ENCODE peak calls at places on chromosomes 2 and 18, in six cellular contexts. One of them, this sample, is unnamed. For H3K9me3, the result is how much of the 10 kb centered on the place peaks cover.

GRCh38 chr2:14631676-14632075 is 841 bp upstream of the LRATD1 start:
- DNase-seq in CD8-positive, alpha-beta T cell: no peak
- DNase-seq in astrocyte: no peak
- DNase-seq in colonic mucosa: no peak
- DNase-seq in CD4-positive, alpha-beta memory T cell: no peak
- DNase-seq in spleen: no peak
- DNase-seq in this sample: no peak

GRCh38 chr18:73355076-73355475 is 487.3 kb upstream of the NETO1 start:
- DNase-seq in CD8-positive, alpha-beta T cell: no peak
- DNase-seq in astrocyte: peak
- DNase-seq in CD4-positive, alpha-beta memory T cell: no peak
- DNase-seq in spleen: no peak
- DNase-seq in colonic mucosa: no peak
- DNase-seq in this sample: no peak

GRCh38 chr2:14288016-14288415 is 344.5 kb upstream of the LRATD1 start:
- DNase-seq in astrocyte: no peak
- DNase-seq in spleen: no peak
- DNase-seq in CD4-positive, alpha-beta memory T cell: no peak
- DNase-seq in colonic mucosa: no peak
- DNase-seq in CD8-positive, alpha-beta T cell: no peak
- DNase-seq in this sample: no peak

GRCh38 chr2:224077773-224078507 is 38.9 kb upstream of the SERPINE2 start:
- DNase-seq in CD8-positive, alpha-beta T cell: no peak
- DNase-seq in CD4-positive, alpha-beta memory T cell: no peak
- DNase-seq in colonic mucosa: no peak
- DNase-seq in astrocyte: peak
- DNase-seq in spleen: no peak
- DNase-seq in this sample: no peak

GRCh38 chr2:8851811-8852560 is 14.6 kb upstream of the KIDINS220 start:
- DNase-seq in astrocyte: no peak
- DNase-seq in CD4-positive, alpha-beta memory T cell: no peak
- DNase-seq in colonic mucosa: no peak
- DNase-seq in CD8-positive, alpha-beta T cell: no peak
- DNase-seq in spleen: no peak
- DNase-seq in this sample: no peak

GRCh38 chr2:3222636-3223035 is 155.0 kb downstream of the EIPR1 start:
- DNase-seq in spleen: no peak
- DNase-seq in CD4-positive, alpha-beta memory T cell: peak
- DNase-seq in astrocyte: no peak
- DNase-seq in colonic mucosa: no peak
- DNase-seq in CD8-positive, alpha-beta T cell: peak
- DNase-seq in this sample: peak

GRCh38 chr2:201972621-201973255 is 60.9 kb upstream of the FZD7 start:
- DNase-seq in CD4-positive, alpha-beta memory T cell: no peak
- DNase-seq in astrocyte: no peak
- DNase-seq in CD8-positive, alpha-beta T cell: no peak
- DNase-seq in colonic mucosa: no peak
- DNase-seq in spleen: no peak
- DNase-seq in this sample: no peak

GRCh38 chr2:97871096-97871780 is 124.5 kb downstream of the TMEM131 start:
- DNase-seq in spleen: no peak
- DNase-seq in CD8-positive, alpha-beta T cell: no peak
- DNase-seq in colonic mucosa: no peak
- DNase-seq in CD4-positive, alpha-beta memory T cell: no peak
- DNase-seq in astrocyte: peak
- DNase-seq in this sample: no peak

GRCh38 chr2:220946552-220946951 is 625.6 kb downstream of the EPHA4 start:
- DNase-seq in astrocyte: peak
- DNase-seq in CD8-positive, alpha-beta T cell: no peak
- DNase-seq in spleen: no peak
- DNase-seq in CD4-positive, alpha-beta memory T cell: no peak
- DNase-seq in colonic mucosa: no peak
- DNase-seq in this sample: no peak

GRCh38 chr2:102185347-102185746 is 1.5 kb upstream of the IL1RL2 start:
- DNase-seq in CD4-positive, alpha-beta memory T cell: no peak
- DNase-seq in astrocyte: no peak
- DNase-seq in spleen: no peak
- DNase-seq in CD8-positive, alpha-beta T cell: no peak
- DNase-seq in colonic mucosa: peak
- DNase-seq in this sample: no peak

GRCh38 chr18:13051159-13051558 is 60.0 kb downstream of the CEP192 start:
- DNase-seq in CD8-positive, alpha-beta T cell: no peak
- DNase-seq in spleen: no peak
- DNase-seq in CD4-positive, alpha-beta memory T cell: no peak
- DNase-seq in astrocyte: peak
- DNase-seq in colonic mucosa: no peak
- DNase-seq in this sample: no peak

GRCh38 chr2:608297-608696 is 68.9 kb downstream of the TMEM18 start:
- DNase-seq in colonic mucosa: no peak
- DNase-seq in CD4-positive, alpha-beta memory T cell: no peak
- DNase-seq in spleen: no peak
- DNase-seq in CD8-positive, alpha-beta T cell: no peak
- DNase-seq in astrocyte: no peak
- DNase-seq in this sample: no peak

GRCh38 chr2:72208225-72208624 is 60.6 kb upstream of the CYP26B1 start:
- DNase-seq in CD4-positive, alpha-beta memory T cell: no peak
- DNase-seq in astrocyte: no peak
- DNase-seq in CD8-positive, alpha-beta T cell: no peak
- DNase-seq in colonic mucosa: no peak
- DNase-seq in spleen: no peak
- DNase-seq in this sample: no peak

GRCh38 chr18:58015045-58015444 is 29.0 kb upstream of the NEDD4L start:
- DNase-seq in spleen: no peak
- DNase-seq in colonic mucosa: no peak
- DNase-seq in CD4-positive, alpha-beta memory T cell: no peak
- DNase-seq in CD8-positive, alpha-beta T cell: no peak
- DNase-seq in astrocyte: no peak
- DNase-seq in this sample: no peak

GRCh38 chr2:178629463-178629862 is 149.2 kb downstream of the PLEKHA3 start:
- DNase-seq in colonic mucosa: no peak
- DNase-seq in spleen: no peak
- DNase-seq in CD8-positive, alpha-beta T cell: no peak
- DNase-seq in CD4-positive, alpha-beta memory T cell: no peak
- DNase-seq in astrocyte: no peak
- DNase-seq in this sample: no peak

GRCh38 chr18:43665239-43665788 is 388.0 kb upstream of the SYT4 start:
- DNase-seq in CD8-positive, alpha-beta T cell: no peak
- DNase-seq in astrocyte: peak
- DNase-seq in colonic mucosa: no peak
- DNase-seq in CD4-positive, alpha-beta memory T cell: no peak
- DNase-seq in spleen: no peak
- DNase-seq in this sample: no peak

GRCh38 chr2:154261473-154262027 is 389.8 kb downstream of the GALNT13 start:
- DNase-seq in CD8-positive, alpha-beta T cell: no peak
- DNase-seq in spleen: no peak
- DNase-seq in CD4-positive, alpha-beta memory T cell: no peak
- DNase-seq in astrocyte: no peak
- DNase-seq in colonic mucosa: no peak
- DNase-seq in this sample: no peak

GRCh38 chr2:133581027-133581760 is 12.9 kb upstream of the NCKAP5 start:
- DNase-seq in CD4-positive, alpha-beta memory T cell: no peak
- DNase-seq in spleen: no peak
- DNase-seq in colonic mucosa: no peak
- DNase-seq in CD8-positive, alpha-beta T cell: no peak
- DNase-seq in astrocyte: peak
- DNase-seq in this sample: no peak

GRCh38 chr2:1812926-1813325 is 68.6 kb upstream of the PXDN start:
- DNase-seq in colonic mucosa: no peak
- DNase-seq in CD8-positive, alpha-beta T cell: no peak
- DNase-seq in CD4-positive, alpha-beta memory T cell: no peak
- DNase-seq in astrocyte: no peak
- DNase-seq in spleen: peak
- DNase-seq in this sample: no peak
- H3K9me3 ChIP-seq in colonic mucosa: under half
- H3K9me3 ChIP-seq in CD8-positive, alpha-beta T cell: under half
- H3K9me3 ChIP-seq in CD4-positive, alpha-beta memory T cell: under half
- H3K9me3 ChIP-seq in astrocyte: under half
- H3K9me3 ChIP-seq in spleen: under half
- H3K9me3 ChIP-seq in this sample: under half

GRCh38 chr2:127609818-127610217 is 36.1 kb upstream of the GPR17 start:
- DNase-seq in astrocyte: no peak
- DNase-seq in CD8-positive, alpha-beta T cell: no peak
- DNase-seq in CD4-positive, alpha-beta memory T cell: no peak
- DNase-seq in spleen: peak
- DNase-seq in colonic mucosa: no peak
- DNase-seq in this sample: no peak
- H3K9me3 ChIP-seq in astrocyte: under half
- H3K9me3 ChIP-seq in CD8-positive, alpha-beta T cell: under half
- H3K9me3 ChIP-seq in CD4-positive, alpha-beta memory T cell: under half
- H3K9me3 ChIP-seq in spleen: under half
- H3K9me3 ChIP-seq in colonic mucosa: under half
- H3K9me3 ChIP-seq in this sample: under half

GRCh38 chr2:5290911-5291546 is 401.2 kb upstream of the SOX11 start:
- DNase-seq in spleen: no peak
- DNase-seq in astrocyte: no peak
- DNase-seq in CD4-positive, alpha-beta memory T cell: no peak
- DNase-seq in colonic mucosa: no peak
- DNase-seq in CD8-positive, alpha-beta T cell: no peak
- DNase-seq in this sample: no peak
- H3K9me3 ChIP-seq in spleen: under half
- H3K9me3 ChIP-seq in astrocyte: under half
- H3K9me3 ChIP-seq in CD4-positive, alpha-beta memory T cell: under half
- H3K9me3 ChIP-seq in colonic mucosa: under half
- H3K9me3 ChIP-seq in CD8-positive, alpha-beta T cell: under half
- H3K9me3 ChIP-seq in this sample: under half

GRCh38 chr2:31694444-31694843 is 113.7 kb upstream of the SRD5A2 start:
- DNase-seq in CD8-positive, alpha-beta T cell: no peak
- DNase-seq in colonic mucosa: no peak
- DNase-seq in CD4-positive, alpha-beta memory T cell: no peak
- DNase-seq in spleen: no peak
- DNase-seq in astrocyte: no peak
- DNase-seq in this sample: no peak
- H3K9me3 ChIP-seq in CD8-positive, alpha-beta T cell: under half
- H3K9me3 ChIP-seq in colonic mucosa: under half
- H3K9me3 ChIP-seq in CD4-positive, alpha-beta memory T cell: under half
- H3K9me3 ChIP-seq in spleen: half or more
- H3K9me3 ChIP-seq in astrocyte: under half
- H3K9me3 ChIP-seq in this sample: half or more

DNA sequence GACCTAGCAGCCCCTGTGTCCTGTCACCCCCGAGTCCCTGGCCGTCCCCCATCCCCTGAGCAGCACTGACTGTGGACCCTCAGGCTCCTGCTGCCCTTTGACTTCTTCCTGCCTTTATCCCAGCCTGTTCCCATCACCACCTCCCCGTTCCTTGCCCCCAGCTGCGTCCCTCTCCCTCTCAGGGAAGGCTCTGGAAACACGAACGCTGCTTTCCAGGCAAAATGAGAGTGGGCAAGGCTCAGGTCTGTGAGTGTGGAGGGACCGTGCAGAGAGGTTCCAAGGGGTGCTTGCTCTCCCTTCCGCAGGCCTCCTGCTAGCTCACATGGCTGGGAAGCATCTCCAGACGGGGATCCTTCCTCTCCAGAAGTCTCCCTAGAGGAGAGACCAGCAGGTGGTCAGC is 501.8 kb upstream of the SALL3 start:
- DNase-seq in astrocyte: no peak
- DNase-seq in colonic mucosa: no peak
- DNase-seq in CD8-positive, alpha-beta T cell: no peak
- DNase-seq in CD4-positive, alpha-beta memory T cell: no peak
- DNase-seq in spleen: no peak
- DNase-seq in this sample: no peak
- H3K9me3 ChIP-seq in astrocyte: under half
- H3K9me3 ChIP-seq in colonic mucosa: under half
- H3K9me3 ChIP-seq in CD8-positive, alpha-beta T cell: under half
- H3K9me3 ChIP-seq in CD4-positive, alpha-beta memory T cell: under half
- H3K9me3 ChIP-seq in spleen: under half
- H3K9me3 ChIP-seq in this sample: under half

DNA sequence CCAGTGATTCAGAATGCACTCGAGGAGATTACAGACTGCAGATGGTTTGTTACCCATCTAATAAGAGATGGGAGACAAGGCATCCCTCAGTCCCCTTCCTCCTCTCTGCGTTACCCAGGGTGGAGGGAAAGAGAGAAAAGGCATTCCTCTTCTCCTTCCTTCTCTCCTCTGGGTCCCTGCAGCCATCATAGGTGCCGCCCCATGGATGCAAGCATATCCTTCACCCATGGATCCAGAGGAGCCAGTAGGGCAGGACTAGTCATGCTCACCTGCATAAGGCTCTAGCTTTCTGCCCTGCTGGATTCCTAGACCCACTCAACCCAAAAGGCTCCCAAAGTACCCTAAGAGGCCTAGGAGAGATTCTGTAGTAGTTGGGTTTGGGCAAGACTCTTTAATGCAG is 20.4 kb downstream of the CMPK2 start:
- DNase-seq in colonic mucosa: no peak
- DNase-seq in astrocyte: peak
- DNase-seq in CD8-positive, alpha-beta T cell: no peak
- DNase-seq in CD4-positive, alpha-beta memory T cell: no peak
- DNase-seq in spleen: no peak
- DNase-seq in this sample: no peak
- H3K9me3 ChIP-seq in colonic mucosa: under half
- H3K9me3 ChIP-seq in astrocyte: under half
- H3K9me3 ChIP-seq in CD8-positive, alpha-beta T cell: under half
- H3K9me3 ChIP-seq in CD4-positive, alpha-beta memory T cell: half or more
- H3K9me3 ChIP-seq in spleen: half or more
- H3K9me3 ChIP-seq in this sample: half or more

DNA sequence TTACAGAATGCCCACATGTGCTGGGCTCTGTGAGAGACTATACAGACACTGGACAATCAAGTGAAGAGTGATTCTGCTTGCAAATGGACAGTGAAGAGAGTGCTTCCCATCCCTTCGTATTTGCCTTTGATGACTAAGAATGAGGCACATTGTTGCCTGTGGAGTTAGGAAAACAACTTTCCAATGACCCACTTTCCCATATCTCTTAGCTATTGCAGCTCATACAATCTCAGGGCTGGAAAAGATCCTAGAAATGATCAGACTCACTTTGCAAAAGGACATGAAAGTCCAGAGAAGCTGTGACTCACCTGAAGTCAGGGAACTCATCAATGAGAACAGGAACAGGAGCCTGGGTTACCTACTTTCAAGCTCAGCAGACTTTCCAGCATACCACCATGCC is 440.5 kb upstream of the TCF4 start:
- DNase-seq in spleen: no peak
- DNase-seq in astrocyte: peak
- DNase-seq in colonic mucosa: no peak
- DNase-seq in CD4-positive, alpha-beta memory T cell: no peak
- DNase-seq in CD8-positive, alpha-beta T cell: no peak
- DNase-seq in this sample: no peak
- H3K9me3 ChIP-seq in spleen: under half
- H3K9me3 ChIP-seq in astrocyte: under half
- H3K9me3 ChIP-seq in colonic mucosa: under half
- H3K9me3 ChIP-seq in CD4-positive, alpha-beta memory T cell: under half
- H3K9me3 ChIP-seq in CD8-positive, alpha-beta T cell: under half
- H3K9me3 ChIP-seq in this sample: under half

DNA sequence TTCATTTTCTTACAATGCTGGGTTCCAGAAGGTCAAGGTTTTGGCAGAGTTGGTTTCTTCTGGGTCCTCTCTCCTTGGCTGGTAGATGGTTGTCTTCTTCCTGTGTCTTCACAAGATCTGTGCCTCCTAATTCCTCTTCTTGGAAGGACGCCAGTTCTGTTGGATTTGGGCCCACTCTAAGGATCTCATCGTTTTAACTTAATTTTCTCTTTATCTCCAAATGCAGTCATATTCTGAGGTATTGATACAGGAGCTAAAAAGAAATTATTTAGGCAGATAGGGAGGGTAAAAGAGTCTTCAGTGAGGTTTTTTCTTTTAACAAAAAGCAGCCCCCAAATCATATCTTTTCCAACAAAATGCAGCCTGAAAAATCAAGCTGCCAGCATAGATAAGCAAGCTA is 998.4 kb downstream of the SOCS6 start:
- DNase-seq in CD4-positive, alpha-beta memory T cell: no peak
- DNase-seq in astrocyte: no peak
- DNase-seq in colonic mucosa: no peak
- DNase-seq in spleen: no peak
- DNase-seq in CD8-positive, alpha-beta T cell: no peak
- DNase-seq in this sample: no peak
- H3K9me3 ChIP-seq in CD4-positive, alpha-beta memory T cell: under half
- H3K9me3 ChIP-seq in astrocyte: under half
- H3K9me3 ChIP-seq in colonic mucosa: under half
- H3K9me3 ChIP-seq in spleen: under half
- H3K9me3 ChIP-seq in CD8-positive, alpha-beta T cell: under half
- H3K9me3 ChIP-seq in this sample: under half

This sample was measured in CD4-positive, alpha-beta T cell.